ENCODE peak calls at places on chromosomes 12 and 14, in four cellular contexts. V is fibroblast of lung, X is GM23248, J is fibroblast of pulmonary artery. L is an unnamed sample.

GRCh38 chr12:123608192-123608591 is 6.3 kb downstream of the DDX55 start:
- DNase-seq in V (no peak), X (no peak), J (no peak), L (no peak)

GRCh38 chr14:88770736-88771135 is 22.0 kb downstream of the EML5 start:
- DNase-seq in V (no peak), X (no peak), J (no peak), L (no peak)

GRCh38 chr12:111166779-111167540 is 201.9 kb downstream of the PHETA1 start:
- DNase-seq in V (no peak), X (no peak), J (no peak), L (no peak)

GRCh38 chr14:54589076-54589475 is 22.1 kb downstream of the SAMD4A start:
- DNase-seq in V (peak), X (peak), J (no peak), L (no peak)

GRCh38 chr14:90439874-90440442 is 43.1 kb downstream of the CALM1 start:
- DNase-seq in V (no peak), X (peak), J (no peak), L (no peak)

GRCh38 chr12:2666846-2667245 is 127.9 kb upstream of the FKBP4 start:
- DNase-seq in V (no peak), X (no peak), J (no peak), L (no peak)

GRCh38 chr12:109711596-109712461 is 1.8 kb upstream of the FAM222A start:
- DNase-seq in V (no peak), X (no peak), J (no peak), L (no peak)

GRCh38 chr12:109604132-109604585 is 30.6 kb downstream of the MVK start:
- DNase-seq in V (no peak), X (no peak), J (no peak), L (no peak)

GRCh38 chr12:5200276-5201087 is 156.8 kb downstream of the KCNA5 start:
- DNase-seq in V (no peak), X (peak), J (no peak), L (no peak)

GRCh38 chr12:103905730-103906349 is 24.4 kb upstream of the HSP90B1 start:
- DNase-seq in V (no peak), X (no peak), J (no peak), L (no peak)

GRCh38 chr14:54610051-54610977 is 43.4 kb downstream of the SAMD4A start:
- DNase-seq in V (peak), X (peak), J (peak), L (no peak)

GRCh38 chr14:68762944-68763831 is 29.7 kb downstream of the ZFP36L1 start:
- DNase-seq in V (peak), X (peak), J (peak), L (no peak)

GRCh38 chr12:11991604-11992003 is 79.1 kb upstream of the BCL2L14 start:
- DNase-seq in V (peak), X (peak), J (no peak), L (no peak)

GRCh38 chr14:50830932-50831703 is at the start of gene NIN:
- DNase-seq in V (peak), X (peak), J (peak), L (no peak)

GRCh38 chr14:19771895-19772430 is 1.3 kb upstream of the OR4M1 start:
- DNase-seq in V (no peak), X (no peak), J (no peak), L (no peak)

GRCh38 chr14:24211311-24211710 is 2.0 kb downstream of the CHMP4A start:
- DNase-seq in V (no peak), X (no peak), J (no peak), L (no peak)

GRCh38 chr12:52215587-52216031 is 17.4 kb upstream of the KRT7 start:
- DNase-seq in V (peak), X (no peak), J (no peak), L (peak)

GRCh38 chr14:54773171-54774006 is 129.2 kb downstream of the GCH1 start:
- DNase-seq in V (peak), X (peak), J (peak), L (peak)

GRCh38 chr14:74501135-74501614 is 7.6 kb downstream of the ISCA2 start:
- DNase-seq in V (peak), X (peak), J (peak), L (no peak)

GRCh38 chr12:27237790-27238771 is 6.0 kb upstream of the STK38L start:
- DNase-seq in V (no peak), X (peak), J (peak), L (no peak)

GRCh38 chr14:99481745-99482099 is 513 bp downstream of the CCNK start:
- DNase-seq in V (peak), X (peak), J (peak), L (no peak)

GRCh38 chr14:68687746-68688145 is 105.1 kb downstream of the ZFP36L1 start:
- DNase-seq in V (peak), X (peak), J (peak), L (no peak)

GRCh38 chr14:31070431-31070830 is 44.3 kb upstream of the STRN3 start:
- DNase-seq in V (peak), X (peak), J (peak), L (peak)

GRCh38 chr12:93833946-93834345 is 156.8 kb downstream of the CRADD start:
- DNase-seq in V (no peak), X (no peak), J (no peak), L (no peak)

GRCh38 chr12:4956968-4957367 is 47.3 kb downstream of the KCNA1 start:
- DNase-seq in V (no peak), X (no peak), J (no peak), L (no peak)

GRCh38 chr14:88045705-88046104 is 40.8 kb downstream of the GPR65 start:
- DNase-seq in V (no peak), X (no peak), J (no peak), L (no peak)

GRCh38 chr12:48828293-48828692 is 10.0 kb downstream of the CACNB3 start:
- DNase-seq in V (no peak), X (no peak), J (no peak), L (no peak)

GRCh38 chr12:12007001-12007712 is 63.6 kb upstream of the BCL2L14 start:
- DNase-seq in V (peak), X (peak), J (no peak), L (no peak)

GRCh38 chr14:72643317-72643801 is 250.5 kb downstream of the DPF3 start:
- DNase-seq in V (peak), X (peak), J (peak), L (peak)

GRCh38 chr12:65139389-65139788 is 18.3 kb upstream of the WIF1 start:
- DNase-seq in V (no peak), X (no peak), J (no peak), L (no peak)

GRCh38 chr14:38762436-38762835 is 340.6 kb downstream of the SEC23A start:
- DNase-seq in V (peak), X (peak), J (no peak), L (no peak)

GRCh38 chr14:69879175-69880047 is at the start of gene SMOC1:
- DNase-seq in V (peak), X (peak), J (peak), L (no peak)
- H3K4me3 ChIP-seq in V (no peak), X (peak), J (no peak), L (peak)

DNA sequence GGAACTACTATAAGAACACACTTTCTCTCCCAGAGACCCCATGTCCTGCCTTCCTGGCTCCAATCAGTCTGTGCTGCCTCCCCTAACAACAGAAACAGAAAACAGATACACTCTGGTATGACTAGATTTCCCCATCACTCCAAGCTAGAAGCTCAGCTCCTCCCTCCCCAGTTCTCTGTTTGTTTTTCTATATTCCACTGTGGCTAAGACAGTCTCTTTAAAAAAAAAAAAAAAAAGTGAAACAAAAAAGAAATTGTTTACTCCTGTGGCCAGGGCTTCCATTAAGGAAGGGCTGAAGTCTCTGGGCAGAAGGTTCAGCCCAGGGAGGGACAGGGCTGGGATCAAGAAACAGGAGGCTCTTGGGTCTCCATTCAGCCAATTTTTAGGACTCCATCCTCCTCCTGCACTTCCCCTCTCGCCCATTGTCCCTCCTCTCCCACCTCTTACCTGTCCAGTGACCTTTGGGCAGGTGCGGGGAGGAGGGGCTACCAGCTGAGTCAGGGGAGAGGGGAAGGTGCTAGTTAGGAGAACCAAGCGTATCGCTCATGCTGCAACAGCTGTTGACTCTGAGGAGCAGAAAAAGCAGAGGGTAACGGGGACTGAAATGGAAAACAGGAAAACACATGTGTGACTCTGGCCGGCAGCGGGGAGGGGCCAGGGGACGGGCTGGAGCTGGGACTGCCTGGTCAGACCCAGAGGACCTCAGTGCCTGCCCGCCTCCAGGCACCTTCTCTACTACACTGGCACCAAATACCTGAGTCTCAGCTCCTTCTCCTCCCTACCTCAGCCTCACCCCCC is 4.2 kb upstream of the SLC7A7 start:
- DNase-seq in V (peak), X (peak), J (peak), L (no peak)
- H3K4me3 ChIP-seq in V (peak), X (peak), J (peak), L (no peak)

GRCh38 chr12:113230315-113231274 is 9.3 kb downstream of the TPCN1 start:
- DNase-seq in V (peak), X (no peak), J (no peak), L (no peak)
- H3K4me3 ChIP-seq in V (no peak), X (no peak), J (no peak), L (no peak)

GRCh38 chr14:104967414-104968152 is 10.6 kb downstream of the AHNAK2 start:
- DNase-seq in V (peak), X (peak), J (peak), L (no peak)
- H3K4me3 ChIP-seq in V (peak), X (peak), J (peak), L (peak)

GRCh38 chr12:119177724-119178380 is 879 bp upstream of the HSPB8 start:
- DNase-seq in V (no peak), X (no peak), J (no peak), L (no peak)
- H3K4me3 ChIP-seq in V (no peak), X (no peak), J (no peak), L (no peak)

GRCh38 chr12:54378791-54379400 is 5.6 kb downstream of the ZNF385A start:
- DNase-seq in V (no peak), X (peak), J (peak), L (no peak)

GRCh38 chr12:54375258-54375579 is 9.3 kb downstream of the ZNF385A start:
- DNase-seq in V (no peak), X (no peak), J (no peak), L (no peak)

GRCh38 chr12:54376596-54377468 is 7.7 kb downstream of the ZNF385A start:
- DNase-seq in V (no peak), X (no peak), J (no peak), L (no peak)

GRCh38 chr12:54379401-54380201 is 4.9 kb downstream of the ZNF385A start:
- DNase-seq in V (peak), X (peak), J (peak), L (no peak)

GRCh38 chr12:54377797-54378515 is 6.6 kb downstream of the ZNF385A start:
- DNase-seq in V (no peak), X (no peak), J (no peak), L (no peak)
- H3K4me3 ChIP-seq in V (no peak), X (peak), J (no peak), L (no peak)

GRCh38 chr12:70608184-70608583 is 29.0 kb downstream of the PTPRB start:
- DNase-seq in V (peak), X (peak), J (no peak), L (no peak)
- H3K4me3 ChIP-seq in V (no peak), X (no peak), J (no peak), L (no peak)

DNA sequence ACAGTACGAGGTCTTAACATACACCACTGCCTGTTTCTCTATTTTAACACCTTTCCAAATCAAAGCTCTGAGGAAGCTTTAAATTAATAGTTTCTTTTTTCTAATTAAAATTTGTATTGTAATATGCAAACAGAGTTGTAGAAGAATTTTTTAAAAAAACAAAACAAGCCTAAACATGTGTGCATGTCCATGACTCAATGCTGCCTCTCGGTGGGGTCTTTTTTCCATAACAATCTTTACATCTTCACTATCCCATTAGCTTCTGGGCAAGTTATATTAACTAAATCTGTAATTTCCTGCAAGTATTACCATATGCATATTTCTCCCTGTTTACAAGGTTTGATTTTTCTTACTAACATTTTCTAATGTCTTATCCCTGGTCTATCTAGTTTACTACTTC is 143.9 kb upstream of the NAV3 start:
- DNase-seq in V (peak), X (peak), J (peak), L (no peak)
- H3K4me3 ChIP-seq in V (no peak), X (no peak), J (no peak), L (no peak)

GRCh38 chr12:75208851-75209781 is 523 bp downstream of the KCNC2 start:
- DNase-seq in V (peak), X (peak), J (peak), L (no peak)

GRCh38 chr12:75207338-75208083 is 2.1 kb downstream of the KCNC2 start:
- DNase-seq in V (no peak), X (no peak), J (no peak), L (no peak)

GRCh38 chr12:75212072-75212471 is 2.4 kb upstream of the KCNC2 start:
- DNase-seq in V (peak), X (no peak), J (no peak), L (no peak)

GRCh38 chr12:75205556-75205955 is 4.1 kb downstream of the KCNC2 start:
- DNase-seq in V (no peak), X (no peak), J (no peak), L (no peak)

DNA sequence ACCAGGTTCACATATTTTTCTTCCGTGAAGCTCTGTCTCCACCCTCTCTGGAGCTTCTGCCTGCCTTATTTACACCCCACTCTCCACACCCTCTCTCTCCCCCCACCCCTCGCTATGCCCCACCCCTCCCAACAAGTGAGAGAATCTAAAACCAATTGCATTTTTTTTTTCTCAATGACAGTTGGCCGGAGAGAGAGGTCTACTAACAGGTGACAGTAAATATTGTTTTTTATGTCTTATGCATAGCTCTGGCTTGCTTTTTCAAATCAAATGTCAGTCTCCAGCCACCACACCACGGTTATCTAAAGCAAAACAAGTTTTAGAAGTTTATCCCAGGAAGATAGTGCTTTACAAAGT is at the start of gene KCNC2:
- DNase-seq in V (no peak), X (no peak), J (no peak), L (no peak)
- H3K4me3 ChIP-seq in V (no peak), X (no peak), J (no peak), L (peak)

GRCh38 chr12:91226951-91227350 is 44.3 kb upstream of the DCN start:
- DNase-seq in V (no peak), X (no peak), J (no peak), L (no peak)

GRCh38 chr12:91222746-91223145 is 40.1 kb upstream of the DCN start:
- DNase-seq in V (peak), X (peak), J (peak), L (no peak)

GRCh38 chr12:91224411-91224810 is 41.8 kb upstream of the DCN start:
- DNase-seq in V (no peak), X (no peak), J (no peak), L (no peak)

GRCh38 chr12:91219919-91220318 is 37.3 kb upstream of the DCN start:
- DNase-seq in V (no peak), X (no peak), J (no peak), L (no peak)

GRCh38 chr12:91225316-91225715 is 42.7 kb upstream of the DCN start:
- DNase-seq in V (peak), X (peak), J (no peak), L (no peak)
- H3K4me3 ChIP-seq in V (no peak), X (peak), J (no peak), L (no peak)

L was measured in epithelial cell of proximal tubule.